ENCODE peak calls at places on chromosomes 5 and 9, in six cellular contexts. One of them, this sample, is unnamed. For H4K20me1, the result is how much of the 10 kb centered on the place peaks cover.

GRCh38 chr5:140114341-140115185 is 654 bp downstream of the PURA start:
- DNase-seq in SK-N-SH: peak
- DNase-seq in HCT116: no peak
- DNase-seq in HepG2: no peak
- DNase-seq in GM12878: no peak
- DNase-seq in GM23338: peak
- DNase-seq in this sample: peak

GRCh38 chr5:138230261-138230660 is 17.1 kb upstream of the CDC23 start:
- DNase-seq in SK-N-SH: peak
- DNase-seq in HCT116: no peak
- DNase-seq in HepG2: no peak
- DNase-seq in GM12878: no peak
- DNase-seq in GM23338: no peak
- DNase-seq in this sample: no peak

GRCh38 chr9:35910613-35911488 is 1.6 kb downstream of the SPAAR start:
- DNase-seq in SK-N-SH: no peak
- DNase-seq in HCT116: peak
- DNase-seq in HepG2: peak
- DNase-seq in GM12878: no peak
- DNase-seq in GM23338: peak
- DNase-seq in this sample: peak

GRCh38 chr5:98341038-98341710 is 432.3 kb upstream of the RGMB start:
- DNase-seq in SK-N-SH: no peak
- DNase-seq in HCT116: no peak
- DNase-seq in HepG2: no peak
- DNase-seq in GM12878: no peak
- DNase-seq in GM23338: no peak
- DNase-seq in this sample: no peak

GRCh38 chr5:179132586-179133355 is 72.6 kb downstream of the ZNF354C start:
- DNase-seq in SK-N-SH: no peak
- DNase-seq in HCT116: no peak
- DNase-seq in HepG2: no peak
- DNase-seq in GM12878: no peak
- DNase-seq in GM23338: no peak
- DNase-seq in this sample: no peak

GRCh38 chr5:93705896-93706295 is 35.5 kb downstream of the POU5F2 start:
- DNase-seq in SK-N-SH: no peak
- DNase-seq in HCT116: no peak
- DNase-seq in HepG2: no peak
- DNase-seq in GM12878: no peak
- DNase-seq in GM23338: no peak
- DNase-seq in this sample: no peak

GRCh38 chr5:149030392-149030791 is 32.5 kb downstream of the SH3TC2 start:
- DNase-seq in SK-N-SH: no peak
- DNase-seq in HCT116: no peak
- DNase-seq in HepG2: no peak
- DNase-seq in GM12878: no peak
- DNase-seq in GM23338: no peak
- DNase-seq in this sample: no peak

GRCh38 chr9:110514861-110515260 is 64.7 kb downstream of the SVEP1 start:
- DNase-seq in SK-N-SH: no peak
- DNase-seq in HCT116: no peak
- DNase-seq in HepG2: no peak
- DNase-seq in GM12878: no peak
- DNase-seq in GM23338: no peak
- DNase-seq in this sample: no peak

GRCh38 chr5:172096184-172096941 is 89.9 kb upstream of the FBXW11 start:
- DNase-seq in SK-N-SH: no peak
- DNase-seq in HCT116: no peak
- DNase-seq in HepG2: no peak
- DNase-seq in GM12878: no peak
- DNase-seq in GM23338: no peak
- DNase-seq in this sample: no peak

GRCh38 chr5:180197016-180197702 is 11.9 kb downstream of the RASGEF1C start:
- DNase-seq in SK-N-SH: no peak
- DNase-seq in HCT116: no peak
- DNase-seq in HepG2: no peak
- DNase-seq in GM12878: no peak
- DNase-seq in GM23338: no peak
- DNase-seq in this sample: no peak

GRCh38 chr5:65861830-65862241 is 64.5 kb upstream of the ERBIN start:
- DNase-seq in SK-N-SH: no peak
- DNase-seq in HCT116: peak
- DNase-seq in HepG2: no peak
- DNase-seq in GM12878: no peak
- DNase-seq in GM23338: no peak
- DNase-seq in this sample: no peak

GRCh38 chr5:82348749-82349148 is 70.6 kb upstream of the RPS23 start:
- DNase-seq in SK-N-SH: no peak
- DNase-seq in HCT116: no peak
- DNase-seq in HepG2: no peak
- DNase-seq in GM12878: no peak
- DNase-seq in GM23338: no peak
- DNase-seq in this sample: no peak

GRCh38 chr9:38390442-38390841 is 2.1 kb upstream of the ALDH1B1 start:
- DNase-seq in SK-N-SH: no peak
- DNase-seq in HCT116: no peak
- DNase-seq in HepG2: no peak
- DNase-seq in GM12878: no peak
- DNase-seq in GM23338: no peak
- DNase-seq in this sample: no peak

GRCh38 chr5:39192449-39193160 is 26.8 kb downstream of the FYB1 start:
- DNase-seq in SK-N-SH: no peak
- DNase-seq in HCT116: no peak
- DNase-seq in HepG2: no peak
- DNase-seq in GM12878: no peak
- DNase-seq in GM23338: no peak
- DNase-seq in this sample: no peak

GRCh38 chr9:113624721-113625120 is 161.2 kb downstream of the RGS3 start:
- DNase-seq in SK-N-SH: peak
- DNase-seq in HCT116: no peak
- DNase-seq in HepG2: no peak
- DNase-seq in GM12878: no peak
- DNase-seq in GM23338: no peak
- DNase-seq in this sample: no peak

GRCh38 chr9:16809912-16810610 is 60.4 kb downstream of the BNC2 start:
- DNase-seq in SK-N-SH: no peak
- DNase-seq in HCT116: no peak
- DNase-seq in HepG2: no peak
- DNase-seq in GM12878: no peak
- DNase-seq in GM23338: peak
- DNase-seq in this sample: no peak

GRCh38 chr5:16819522-16820167 is 116.4 kb downstream of the MYO10 start:
- DNase-seq in SK-N-SH: no peak
- DNase-seq in HCT116: no peak
- DNase-seq in HepG2: no peak
- DNase-seq in GM12878: no peak
- DNase-seq in GM23338: no peak
- DNase-seq in this sample: peak

GRCh38 chr9:113737414-113738271 is 138.5 kb upstream of the ZNF618 start:
- DNase-seq in SK-N-SH: peak
- DNase-seq in HCT116: peak
- DNase-seq in HepG2: peak
- DNase-seq in GM12878: no peak
- DNase-seq in GM23338: peak
- DNase-seq in this sample: peak

GRCh38 chr5:179120951-179121666 is 60.9 kb downstream of the ZNF354C start:
- DNase-seq in SK-N-SH: no peak
- DNase-seq in HCT116: no peak
- DNase-seq in HepG2: no peak
- DNase-seq in GM12878: no peak
- DNase-seq in GM23338: no peak
- DNase-seq in this sample: no peak

GRCh38 chr5:148746826-148747535 is 79.4 kb upstream of the ADRB2 start:
- DNase-seq in SK-N-SH: no peak
- DNase-seq in HCT116: no peak
- DNase-seq in HepG2: no peak
- DNase-seq in GM12878: no peak
- DNase-seq in GM23338: no peak
- DNase-seq in this sample: peak

GRCh38 chr5:178527458-178528307 is 62.5 kb downstream of the COL23A1 start:
- DNase-seq in SK-N-SH: no peak
- DNase-seq in HCT116: no peak
- DNase-seq in HepG2: no peak
- DNase-seq in GM12878: no peak
- DNase-seq in GM23338: no peak
- DNase-seq in this sample: no peak

GRCh38 chr9:69093471-69094103 is 58.0 kb downstream of the FXN start:
- DNase-seq in SK-N-SH: no peak
- DNase-seq in HCT116: no peak
- DNase-seq in HepG2: no peak
- DNase-seq in GM12878: no peak
- DNase-seq in GM23338: no peak
- DNase-seq in this sample: no peak

GRCh38 chr9:19048966-19049871 is at the start of gene RRAGA:
- DNase-seq in SK-N-SH: peak
- DNase-seq in HCT116: peak
- DNase-seq in HepG2: peak
- DNase-seq in GM12878: peak
- DNase-seq in GM23338: peak
- DNase-seq in this sample: peak

GRCh38 chr5:73655521-73656160 is 29.6 kb downstream of the ARHGEF28 start:
- DNase-seq in SK-N-SH: no peak
- DNase-seq in HCT116: no peak
- DNase-seq in HepG2: no peak
- DNase-seq in GM12878: no peak
- DNase-seq in GM23338: no peak
- DNase-seq in this sample: no peak

GRCh38 chr9:35518981-35519679 is 29.2 kb downstream of the RUSC2 start:
- DNase-seq in SK-N-SH: no peak
- DNase-seq in HCT116: no peak
- DNase-seq in HepG2: no peak
- DNase-seq in GM12878: no peak
- DNase-seq in GM23338: peak
- DNase-seq in this sample: peak

GRCh38 chr5:3297852-3298251 is 297.8 kb upstream of the IRX1 start:
- DNase-seq in SK-N-SH: no peak
- DNase-seq in HCT116: no peak
- DNase-seq in HepG2: no peak
- DNase-seq in GM12878: no peak
- DNase-seq in GM23338: no peak
- DNase-seq in this sample: no peak

GRCh38 chr5:157476699-157477408 is 16.8 kb downstream of the NIPAL4 start:
- DNase-seq in SK-N-SH: peak
- DNase-seq in HCT116: peak
- DNase-seq in HepG2: peak
- DNase-seq in GM12878: no peak
- DNase-seq in GM23338: peak
- DNase-seq in this sample: peak

GRCh38 chr9:121738391-121738790 is 87.0 kb downstream of the DAB2IP start:
- DNase-seq in SK-N-SH: no peak
- DNase-seq in HCT116: no peak
- DNase-seq in HepG2: no peak
- DNase-seq in GM12878: no peak
- DNase-seq in GM23338: no peak
- DNase-seq in this sample: no peak

GRCh38 chr9:121739971-121740370 is 88.5 kb downstream of the DAB2IP start:
- DNase-seq in SK-N-SH: no peak
- DNase-seq in HCT116: no peak
- DNase-seq in HepG2: no peak
- DNase-seq in GM12878: no peak
- DNase-seq in GM23338: no peak
- DNase-seq in this sample: no peak

GRCh38 chr9:121736964-121737462 is 85.6 kb downstream of the DAB2IP start:
- DNase-seq in SK-N-SH: peak
- DNase-seq in HCT116: no peak
- DNase-seq in HepG2: peak
- DNase-seq in GM12878: no peak
- DNase-seq in GM23338: peak
- DNase-seq in this sample: no peak

GRCh38 chr9:121737481-121737931 is 86.1 kb downstream of the DAB2IP start:
- DNase-seq in SK-N-SH: no peak
- DNase-seq in HCT116: no peak
- DNase-seq in HepG2: no peak
- DNase-seq in GM12878: no peak
- DNase-seq in GM23338: no peak
- DNase-seq in this sample: no peak

GRCh38 chr9:121738969-121739368 is 87.5 kb downstream of the DAB2IP start:
- DNase-seq in SK-N-SH: no peak
- DNase-seq in HCT116: no peak
- DNase-seq in HepG2: peak
- DNase-seq in GM12878: no peak
- DNase-seq in GM23338: no peak
- DNase-seq in this sample: no peak
- H3K4me2 ChIP-seq in SK-N-SH: no peak
- H3K4me2 ChIP-seq in HCT116: no peak
- H3K4me2 ChIP-seq in HepG2: peak
- H3K4me2 ChIP-seq in GM12878: no peak
- H3K4me2 ChIP-seq in GM23338: peak
- H3K4me2 ChIP-seq in this sample: no peak

GRCh38 chr5:133480366-133480765 is 132.0 kb downstream of the FSTL4 start:
- DNase-seq in SK-N-SH: no peak
- DNase-seq in HCT116: no peak
- DNase-seq in HepG2: no peak
- DNase-seq in GM12878: no peak
- DNase-seq in GM23338: no peak
- DNase-seq in this sample: no peak
- H4K20me1 ChIP-seq in SK-N-SH: under half
- H4K20me1 ChIP-seq in HCT116: under half
- H4K20me1 ChIP-seq in HepG2: under half
- H4K20me1 ChIP-seq in GM12878: under half
- H4K20me1 ChIP-seq in GM23338: under half
- H4K20me1 ChIP-seq in this sample: under half

GRCh38 chr5:78236046-78236445 is 58.5 kb downstream of the AP3B1 start:
- DNase-seq in SK-N-SH: no peak
- DNase-seq in HCT116: no peak
- DNase-seq in HepG2: no peak
- DNase-seq in GM12878: no peak
- DNase-seq in GM23338: no peak
- DNase-seq in this sample: no peak

GRCh38 chr5:78237911-78238310 is 56.6 kb downstream of the AP3B1 start:
- DNase-seq in SK-N-SH: no peak
- DNase-seq in HCT116: no peak
- DNase-seq in HepG2: no peak
- DNase-seq in GM12878: no peak
- DNase-seq in GM23338: no peak
- DNase-seq in this sample: no peak

GRCh38 chr5:78235289-78235688 is 59.2 kb downstream of the AP3B1 start:
- DNase-seq in SK-N-SH: no peak
- DNase-seq in HCT116: no peak
- DNase-seq in HepG2: no peak
- DNase-seq in GM12878: no peak
- DNase-seq in GM23338: no peak
- DNase-seq in this sample: no peak

GRCh38 chr5:78234804-78235203 is 59.7 kb downstream of the AP3B1 start:
- DNase-seq in SK-N-SH: no peak
- DNase-seq in HCT116: no peak
- DNase-seq in HepG2: no peak
- DNase-seq in GM12878: no peak
- DNase-seq in GM23338: no peak
- DNase-seq in this sample: no peak

GRCh38 chr5:78232163-78232562 is 62.3 kb downstream of the AP3B1 start:
- DNase-seq in SK-N-SH: no peak
- DNase-seq in HCT116: no peak
- DNase-seq in HepG2: no peak
- DNase-seq in GM12878: no peak
- DNase-seq in GM23338: no peak
- DNase-seq in this sample: no peak
- TF ChIP-seq POLR2AphosphoS5 in SK-N-SH: no peak
- TF ChIP-seq POLR2AphosphoS5 in HCT116: no peak
- TF ChIP-seq POLR2AphosphoS5 in HepG2: no peak
- TF ChIP-seq POLR2AphosphoS5 in GM12878: no peak
- TF ChIP-seq POLR2AphosphoS5 in GM23338: no peak
- TF ChIP-seq POLR2AphosphoS5 in this sample: no peak

GRCh38 chr5:124877501-124878146 is 131.2 kb upstream of the ZNF608 start:
- DNase-seq in SK-N-SH: no peak
- DNase-seq in HCT116: no peak
- DNase-seq in HepG2: no peak
- DNase-seq in GM12878: no peak
- DNase-seq in GM23338: no peak
- DNase-seq in this sample: no peak
- H3K4me2 ChIP-seq in SK-N-SH: no peak
- H3K4me2 ChIP-seq in HCT116: no peak
- H3K4me2 ChIP-seq in HepG2: no peak
- H3K4me2 ChIP-seq in GM12878: no peak
- H3K4me2 ChIP-seq in GM23338: no peak
- H3K4me2 ChIP-seq in this sample: no peak